ENCODE peak calls at places on chromosomes 7 and 10, in ten cellular contexts. I is SJCRH30, O is MM.1S, D is WERI-Rb-1, A is lower lobe of right lung, E is upper lobe of left lung, Q is thoracic aorta, T is IMR-90, L is brain microvascular endothelial cell, V is OCI-LY7. W is an unnamed sample.

GRCh38 chr7:35533877-35534276 is 161.1 kb downstream of the HERPUD2 start:
- DNase-seq in I (no peak), O (no peak), D (no peak), A (no peak), E (no peak), Q (no peak), T (no peak), L (no peak), V (no peak), W (no peak)

GRCh38 chr7:157056246-157056645 is 45.8 kb upstream of the MNX1 start:
- DNase-seq in I (no peak), O (no peak), D (no peak), A (no peak), E (no peak), Q (no peak), T (no peak), L (no peak), V (no peak), W (no peak)

GRCh38 chr7:129412501-129412900 is 21.7 kb upstream of the STRIP2 start:
- DNase-seq in I (no peak), O (no peak), D (no peak), A (no peak), E (no peak), Q (no peak), T (no peak), L (no peak), V (no peak), W (no peak)

GRCh38 chr10:122342293-122343134 is 32.0 kb upstream of the PLEKHA1 start:
- DNase-seq in I (peak), O (no peak), D (peak), A (no peak), E (no peak), Q (no peak), T (peak), L (peak), V (peak), W (peak)

GRCh38 chr7:55554055-55554454 is 18.2 kb downstream of the VOPP1 start:
- DNase-seq in I (no peak), O (no peak), D (no peak), A (no peak), E (no peak), Q (no peak), T (no peak), L (no peak), V (no peak), W (no peak)

GRCh38 chr7:81081626-81082025 is 162.8 kb upstream of the SEMA3C start:
- DNase-seq in I (no peak), O (no peak), D (no peak), A (no peak), E (no peak), Q (no peak), T (no peak), L (no peak), V (no peak), W (no peak)

GRCh38 chr10:70253878-70254765 is 20.9 kb upstream of the PPA1 start:
- DNase-seq in I (no peak), O (no peak), D (no peak), A (no peak), E (no peak), Q (no peak), T (no peak), L (no peak), V (no peak), W (no peak)

GRCh38 chr10:48273741-48274140 is 755 bp downstream of the FRMPD2 start:
- DNase-seq in I (no peak), O (no peak), D (no peak), A (no peak), E (no peak), Q (no peak), T (no peak), L (no peak), V (no peak), W (no peak)

GRCh38 chr7:29588900-29589696 is 25.5 kb downstream of the PRR15 start:
- DNase-seq in I (peak), O (peak), D (peak), A (no peak), E (no peak), Q (no peak), T (peak), L (peak), V (peak), W (peak)

GRCh38 chr10:3683560-3683959 is 101.4 kb downstream of the KLF6 start:
- DNase-seq in I (no peak), O (no peak), D (no peak), A (no peak), E (no peak), Q (no peak), T (no peak), L (no peak), V (no peak), W (no peak)

GRCh38 chr7:128074336-128074735 is 43.1 kb upstream of the LRRC4 start:
- DNase-seq in I (no peak), O (no peak), D (no peak), A (no peak), E (no peak), Q (no peak), T (no peak), L (no peak), V (no peak), W (no peak)

GRCh38 chr10:105041956-105042355 is 400.9 kb downstream of the SORCS3 start:
- DNase-seq in I (no peak), O (no peak), D (no peak), A (no peak), E (no peak), Q (no peak), T (no peak), L (no peak), V (no peak), W (no peak)

GRCh38 chr10:123584419-123584775 is 81.8 kb upstream of the GPR26 start:
- DNase-seq in I (no peak), O (no peak), D (no peak), A (no peak), E (no peak), Q (no peak), T (no peak), L (no peak), V (no peak), W (no peak)

GRCh38 chr10:93287775-93288174 is 194.4 kb downstream of the MYOF start:
- DNase-seq in I (no peak), O (no peak), D (no peak), A (no peak), E (no peak), Q (no peak), T (no peak), L (no peak), V (no peak), W (no peak)

GRCh38 chr10:36256905-36257304 is 614.8 kb upstream of the FZD8 start:
- DNase-seq in I (no peak), O (no peak), D (no peak), A (no peak), E (no peak), Q (no peak), T (peak), L (peak), V (no peak), W (no peak)

GRCh38 chr7:101172854-101173751 is 7.0 kb downstream of the NAT16 start:
- DNase-seq in I (no peak), O (no peak), D (no peak), A (peak), E (peak), Q (no peak), T (peak), L (peak), V (no peak), W (no peak)

GRCh38 chr10:5565671-5566581 is 41.2 kb downstream of the CALML3 start:
- DNase-seq in I (peak), O (no peak), D (peak), A (peak), E (peak), Q (no peak), T (peak), L (peak), V (no peak), W (no peak)

GRCh38 chr10:3652886-3653285 is 132.1 kb downstream of the KLF6 start:
- DNase-seq in I (peak), O (no peak), D (no peak), A (no peak), E (no peak), Q (no peak), T (peak), L (no peak), V (no peak), W (peak)

GRCh38 chr7:131007439-131008330 is 273.7 kb upstream of the KLF14 start:
- DNase-seq in I (peak), O (no peak), D (peak), A (peak), E (peak), Q (no peak), T (peak), L (peak), V (peak), W (peak)

GRCh38 chr10:70265032-70265689 is 18.6 kb downstream of the NPFFR1 start:
- DNase-seq in I (peak), O (peak), D (peak), A (no peak), E (peak), Q (no peak), T (no peak), L (no peak), V (peak), W (no peak)

GRCh38 chr10:76492026-76492425 is 1060.6 kb downstream of the LRMDA start:
- DNase-seq in I (peak), O (no peak), D (no peak), A (no peak), E (no peak), Q (no peak), T (peak), L (peak), V (no peak), W (no peak)

GRCh38 chr10:76882245-76882644 is 755.4 kb downstream of the KCNMA1 start:
- DNase-seq in I (no peak), O (peak), D (no peak), A (peak), E (no peak), Q (no peak), T (no peak), L (no peak), V (no peak), W (no peak)

GRCh38 chr7:135260930-135261721 is 27.5 kb downstream of the STRA8 start:
- DNase-seq in I (peak), O (no peak), D (peak), A (no peak), E (no peak), Q (no peak), T (peak), L (no peak), V (no peak), W (no peak)

GRCh38 chr10:73965890-73966768 is 31.8 kb upstream of the VCL start:
- DNase-seq in I (peak), O (no peak), D (peak), A (peak), E (peak), Q (peak), T (peak), L (peak), V (no peak), W (no peak)

GRCh38 chr7:124799448-124799847 is 33.9 kb upstream of the GPR37 start:
- DNase-seq in I (no peak), O (peak), D (no peak), A (no peak), E (no peak), Q (no peak), T (no peak), L (no peak), V (no peak), W (no peak)

GRCh38 chr10:66642217-66642616 is 283.6 kb upstream of the LRRTM3 start:
- DNase-seq in I (no peak), O (no peak), D (no peak), A (no peak), E (no peak), Q (no peak), T (no peak), L (no peak), V (no peak), W (no peak)
- H3K27ac ChIP-seq in I (no peak), O (no peak), D (no peak), A (no peak), E (no peak), Q (no peak), T (no peak), L (no peak), V (no peak), W (no peak)

DNA sequence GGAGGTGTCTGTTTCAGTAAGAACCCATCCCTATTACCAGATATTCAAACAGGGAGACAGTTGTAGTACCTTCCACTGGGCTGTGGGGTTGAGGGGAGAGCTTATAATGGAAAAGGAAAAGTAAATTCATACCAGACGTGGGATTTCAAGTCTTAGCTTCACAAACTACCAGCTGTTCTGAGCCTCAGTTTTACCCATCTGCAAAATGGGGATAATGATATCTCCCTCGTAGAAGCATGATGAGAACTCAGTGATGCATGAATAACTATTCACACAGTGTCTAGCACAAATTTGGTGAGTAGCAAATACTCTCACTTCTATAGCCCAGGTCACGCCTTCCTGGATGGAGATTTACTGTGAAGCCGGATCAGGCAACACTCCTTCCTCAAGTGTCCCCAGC is 29.1 kb upstream of the IKZF1 start:
- DNase-seq in I (no peak), O (no peak), D (no peak), A (no peak), E (no peak), Q (no peak), T (no peak), L (no peak), V (no peak), W (no peak)
- H3K27ac ChIP-seq in I (no peak), O (no peak), D (no peak), A (no peak), E (no peak), Q (no peak), T (no peak), L (no peak), V (no peak), W (no peak)

GRCh38 chr10:60283397-60283796 is 106.3 kb downstream of the ANK3 start:
- DNase-seq in I (no peak), O (no peak), D (no peak), A (no peak), E (no peak), Q (no peak), T (peak), L (no peak), V (no peak), W (no peak)
- H3K27ac ChIP-seq in I (no peak), O (no peak), D (no peak), A (no peak), E (no peak), Q (no peak), T (no peak), L (peak), V (no peak), W (no peak)

GRCh38 chr10:86682675-86683074 is 14.4 kb downstream of the LDB3 start:
- DNase-seq in I (no peak), O (no peak), D (no peak), A (no peak), E (no peak), Q (no peak), T (no peak), L (no peak), V (no peak), W (no peak)

GRCh38 chr10:86678999-86679792 is 10.9 kb downstream of the LDB3 start:
- DNase-seq in I (no peak), O (no peak), D (no peak), A (no peak), E (no peak), Q (no peak), T (no peak), L (no peak), V (no peak), W (no peak)

GRCh38 chr10:86684305-86684704 is 16.0 kb downstream of the LDB3 start:
- DNase-seq in I (peak), O (no peak), D (peak), A (no peak), E (no peak), Q (no peak), T (peak), L (peak), V (no peak), W (no peak)

GRCh38 chr10:86681722-86682386 is 13.5 kb downstream of the LDB3 start:
- DNase-seq in I (no peak), O (no peak), D (no peak), A (no peak), E (no peak), Q (no peak), T (no peak), L (no peak), V (no peak), W (no peak)

GRCh38 chr10:86681047-86681446 is 12.7 kb downstream of the LDB3 start:
- DNase-seq in I (no peak), O (no peak), D (no peak), A (no peak), E (no peak), Q (no peak), T (no peak), L (no peak), V (no peak), W (peak)
- H3K27ac ChIP-seq in I (no peak), O (no peak), D (no peak), A (no peak), E (no peak), Q (peak), T (no peak), L (no peak), V (no peak), W (no peak)

GRCh38 chr10:113272511-113272910 is 280.3 kb upstream of the HABP2 start:
- DNase-seq in I (no peak), O (no peak), D (no peak), A (no peak), E (no peak), Q (no peak), T (no peak), L (no peak), V (no peak), W (no peak)
- H3K27ac ChIP-seq in I (no peak), O (no peak), D (no peak), A (peak), E (peak), Q (peak), T (no peak), L (no peak), V (no peak), W (no peak)

GRCh38 chr7:137916564-137916963 is 69.8 kb upstream of the DGKI start:
- DNase-seq in I (no peak), O (no peak), D (no peak), A (no peak), E (no peak), Q (no peak), T (no peak), L (no peak), V (no peak), W (no peak)
- H3K27ac ChIP-seq in I (no peak), O (no peak), D (no peak), A (no peak), E (no peak), Q (peak), T (no peak), L (no peak), V (no peak), W (no peak)

GRCh38 chr7:155298288-155298833 is 683 bp downstream of the INSIG1 start:
- DNase-seq in I (peak), O (peak), D (no peak), A (no peak), E (no peak), Q (no peak), T (no peak), L (no peak), V (no peak), W (no peak)

GRCh38 chr7:155299539-155300202 is 2.0 kb downstream of the INSIG1 start:
- DNase-seq in I (peak), O (peak), D (peak), A (no peak), E (no peak), Q (no peak), T (no peak), L (no peak), V (peak), W (no peak)

GRCh38 chr7:155303039-155303593 is 5.4 kb downstream of the INSIG1 start:
- DNase-seq in I (no peak), O (no peak), D (no peak), A (no peak), E (no peak), Q (no peak), T (no peak), L (no peak), V (no peak), W (no peak)

GRCh38 chr7:155298834-155299538 is 1.3 kb downstream of the INSIG1 start:
- DNase-seq in I (peak), O (peak), D (peak), A (peak), E (peak), Q (peak), T (peak), L (peak), V (peak), W (peak)

DNA sequence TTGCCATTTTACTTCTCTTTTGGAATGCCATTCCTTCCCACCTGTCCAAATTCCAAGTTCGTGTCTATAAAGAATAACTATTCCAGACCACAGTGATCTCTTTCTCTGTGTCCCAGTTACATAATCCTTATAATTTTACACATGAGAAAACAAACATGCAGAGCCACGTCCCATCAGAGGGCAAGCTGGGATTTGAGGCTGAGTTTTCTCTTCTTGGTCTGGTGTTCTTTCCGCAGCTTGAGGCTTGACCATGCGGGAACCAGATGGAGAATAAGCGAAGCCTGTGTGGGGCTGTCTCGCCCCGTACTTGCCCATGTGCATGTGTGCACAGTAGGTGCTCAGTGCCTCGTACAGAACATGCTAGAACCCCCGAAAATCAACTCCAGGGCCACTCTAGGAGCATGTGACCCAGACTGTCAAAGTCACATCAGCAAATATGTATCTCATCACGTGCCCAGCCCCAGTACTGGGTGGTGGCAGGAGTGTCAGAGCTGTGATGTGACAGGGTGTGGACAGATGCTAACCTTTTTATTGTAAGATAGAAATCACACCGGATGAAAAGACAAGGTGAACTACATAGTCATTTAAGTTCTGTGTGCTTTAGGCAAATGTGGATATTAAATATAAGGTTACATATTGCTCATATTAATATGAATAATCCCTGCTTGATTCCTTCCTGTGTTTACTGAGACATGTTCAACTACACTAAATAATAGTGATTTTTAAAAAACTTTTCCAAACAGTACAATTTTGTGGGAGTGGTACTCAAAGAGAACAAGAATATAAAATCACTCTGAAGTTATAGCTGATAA is 3.2 kb downstream of the INSIG1 start:
- DNase-seq in I (no peak), O (no peak), D (no peak), A (no peak), E (no peak), Q (no peak), T (no peak), L (no peak), V (no peak), W (no peak)
- H3K27ac ChIP-seq in I (no peak), O (peak), D (peak), A (no peak), E (no peak), Q (no peak), T (no peak), L (no peak), V (no peak), W (peak)

GRCh38 chr7:137658194-137658900 is 188.4 kb downstream of the DGKI start:
- DNase-seq in I (no peak), O (no peak), D (no peak), A (no peak), E (no peak), Q (no peak), T (no peak), L (no peak), V (no peak), W (no peak)
- H3K27ac ChIP-seq in I (no peak), O (no peak), D (no peak), A (no peak), E (no peak), Q (no peak), T (no peak), L (no peak), V (no peak), W (no peak)

DNA sequence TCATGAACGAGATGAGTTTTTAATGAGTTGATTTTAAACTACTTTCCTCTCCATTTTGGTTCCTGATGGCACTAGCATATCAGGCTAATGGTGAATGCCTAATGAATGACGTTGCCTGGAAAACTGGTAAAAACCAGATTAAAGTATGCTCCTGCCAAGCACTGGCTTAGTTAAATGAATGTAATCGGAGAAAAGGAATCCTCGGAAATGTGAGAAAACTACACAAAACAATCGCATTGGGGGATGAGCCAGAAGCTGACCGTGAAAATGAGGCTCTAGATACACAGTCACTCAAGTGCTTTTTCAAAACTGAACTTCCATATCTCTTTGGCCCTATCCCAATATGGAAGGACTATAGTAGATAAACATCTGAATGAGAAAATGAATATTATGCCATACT is 153.8 kb upstream of the COL1A2 start:
- DNase-seq in I (no peak), O (no peak), D (no peak), A (no peak), E (no peak), Q (no peak), T (peak), L (no peak), V (no peak), W (no peak)
- H3K27ac ChIP-seq in I (no peak), O (no peak), D (no peak), A (no peak), E (no peak), Q (no peak), T (no peak), L (no peak), V (no peak), W (no peak)